ENCODE peak calls at places on chromosomes 6 and 20, in seven cellular contexts. U, A, F, R, N, J and C are unnamed samples.

GRCh38 chr20:1326031-1326930 is 2.7 kb downstream of the SDCBP2 start:
- ATAC-seq in U (no peak), A (no peak), F (no peak), R (peak), N (no peak), J (no peak), C (no peak)

GRCh38 chr20:62321521-62321948 is 18.7 kb downstream of the ADRM1 start:
- ATAC-seq in U (peak), A (peak), F (no peak), R (peak), N (peak), J (peak), C (peak)

GRCh38 chr6:138571585-138572199 is 72.4 kb upstream of the NHSL1 start:
- ATAC-seq in U (no peak), A (no peak), F (no peak), R (peak), N (no peak), J (no peak), C (no peak)

GRCh38 chr20:35049776-35050352 is 42.7 kb downstream of the TRPC4AP start:
- ATAC-seq in U (no peak), A (no peak), F (no peak), R (no peak), N (no peak), J (no peak), C (no peak)

GRCh38 chr6:30470968-30471367 is 18.3 kb upstream of the HLA-E start:
- ATAC-seq in U (no peak), A (no peak), F (no peak), R (no peak), N (no peak), J (no peak), C (no peak)

GRCh38 chr6:149168968-149169367 is 148.5 kb upstream of the TAB2 start:
- ATAC-seq in U (peak), A (peak), F (peak), R (no peak), N (peak), J (no peak), C (no peak)

GRCh38 chr20:10513091-10513490 is 78.0 kb downstream of the SLX4IP start:
- ATAC-seq in U (no peak), A (no peak), F (no peak), R (no peak), N (no peak), J (no peak), C (no peak)

GRCh38 chr6:24599686-24600399 is 46.1 kb downstream of the KIAA0319 start:
- ATAC-seq in U (no peak), A (no peak), F (no peak), R (no peak), N (no peak), J (no peak), C (no peak)